ENCODE peak calls at places on chromosomes 4 and X, in four cellular contexts. X, Z, W and B are unnamed samples.

GRCh38 chrX:49300703-49301102 is 2.7 kb upstream of the GAGE10 start:
- DNase-seq in X (no peak), Z (no peak), W (no peak), B (no peak)

GRCh38 chr4:88457307-88458090 is 580 bp downstream of the HERC5 start:
- DNase-seq in X (no peak), Z (peak), W (peak), B (peak)

GRCh38 chrX:10033360-10034007 is 66.3 kb downstream of the CLDN34 start:
- DNase-seq in X (no peak), Z (no peak), W (no peak), B (no peak)

GRCh38 chr4:139256349-139256748 is 23.7 kb downstream of the MGARP start:
- DNase-seq in X (no peak), Z (no peak), W (no peak), B (no peak)

GRCh38 chr4:98653890-98654867 is 4.2 kb downstream of the TSPAN5 start:
- DNase-seq in X (no peak), Z (no peak), W (no peak), B (no peak)

GRCh38 chr4:26326791-26327190 is 6.0 kb downstream of the RBPJ start:
- DNase-seq in X (no peak), Z (no peak), W (no peak), B (no peak)

GRCh38 chr4:38911257-38911656 is 43.7 kb downstream of the FAM114A1 start:
- DNase-seq in X (no peak), Z (no peak), W (no peak), B (no peak)

GRCh38 chr4:81682492-81682891 is 210.8 kb upstream of the RASGEF1B start:
- DNase-seq in X (no peak), Z (peak), W (no peak), B (no peak)

GRCh38 chr4:130125468-130125867 is 1029.5 kb downstream of the C4orf33 start:
- DNase-seq in X (no peak), Z (no peak), W (no peak), B (no peak)

GRCh38 chr4:18155062-18156041 is 133.8 kb upstream of the LCORL start:
- DNase-seq in X (no peak), Z (no peak), W (no peak), B (no peak)

GRCh38 chrX:40152173-40152705 is 54.5 kb upstream of the BCOR start:
- DNase-seq in X (no peak), Z (peak), W (no peak), B (peak)

GRCh38 chr4:182307746-182308145 is 64.5 kb downstream of the TENM3 start:
- DNase-seq in X (peak), Z (no peak), W (no peak), B (no peak)

GRCh38 chrX:23844502-23845138 is 61.6 kb downstream of the SAT1 start:
- DNase-seq in X (no peak), Z (no peak), W (no peak), B (peak)

GRCh38 chr4:18020145-18020670 is 1.3 kb downstream of the LCORL start:
- DNase-seq in X (no peak), Z (peak), W (no peak), B (peak)

GRCh38 chr4:93289241-93289640 is 539.3 kb upstream of the ATOH1 start:
- DNase-seq in X (no peak), Z (no peak), W (no peak), B (no peak)

GRCh38 chr4:7332216-7333023 is 102.3 kb downstream of the PSAPL1 start:
- DNase-seq in X (no peak), Z (no peak), W (no peak), B (no peak)

GRCh38 chr4:14856076-14856926 is 146.0 kb upstream of the CPEB2 start:
- DNase-seq in X (peak), Z (no peak), W (no peak), B (peak)

GRCh38 chr4:100311181-100311580 is 120.9 kb upstream of the DDIT4L start:
- DNase-seq in X (no peak), Z (peak), W (no peak), B (no peak)

GRCh38 chrX:145552643-145553042 is 265.0 kb upstream of the SLITRK2 start:
- DNase-seq in X (no peak), Z (peak), W (no peak), B (no peak)

GRCh38 chrX:1223253-1223621 is 10.8 kb upstream of the CRLF2 start:
- DNase-seq in X (no peak), Z (no peak), W (no peak), B (no peak)

GRCh38 chr4:866761-867390 is 40.9 kb upstream of the CPLX1 start:
- DNase-seq in X (no peak), Z (no peak), W (no peak), B (no peak)

GRCh38 chr4:2927016-2927695 is 36.0 kb downstream of the NOP14 start:
- DNase-seq in X (no peak), Z (no peak), W (peak), B (no peak)

GRCh38 chr4:79682801-79683217 is 274.8 kb upstream of the GK2 start:
- DNase-seq in X (no peak), Z (no peak), W (peak), B (no peak)

GRCh38 chr4:64417974-64418373 is 8.7 kb upstream of the TECRL start:
- DNase-seq in X (no peak), Z (no peak), W (no peak), B (no peak)

GRCh38 chr4:53366301-53366716 is 448 bp upstream of the SCFD2 start:
- DNase-seq in X (no peak), Z (no peak), W (no peak), B (no peak)

GRCh38 chr4:53365121-53365485 is 758 bp downstream of the SCFD2 start:
- DNase-seq in X (no peak), Z (peak), W (no peak), B (peak)

GRCh38 chr4:53362093-53362492 is 3.8 kb downstream of the SCFD2 start:
- DNase-seq in X (no peak), Z (no peak), W (no peak), B (no peak)

GRCh38 chr4:53364624-53365023 is 1.2 kb downstream of the SCFD2 start:
- DNase-seq in X (no peak), Z (no peak), W (no peak), B (no peak)

GRCh38 chr4:53365486-53366300 is at the start of gene SCFD2:
- DNase-seq in X (peak), Z (peak), W (peak), B (peak)
- H3K27ac ChIP-seq in X (peak), Z (no peak), W (peak), B (peak)

GRCh38 chr4:153115322-153116100 is 88.7 kb upstream of the TRIM2 start:
- DNase-seq in X (peak), Z (no peak), W (no peak), B (peak)

GRCh38 chr4:153116801-153117200 is 87.4 kb upstream of the TRIM2 start:
- DNase-seq in X (no peak), Z (no peak), W (no peak), B (no peak)

GRCh38 chr4:153117554-153117953 is 86.7 kb upstream of the TRIM2 start:
- DNase-seq in X (no peak), Z (peak), W (no peak), B (no peak)

GRCh38 chr4:153114771-153115321 is 89.4 kb upstream of the TRIM2 start:
- DNase-seq in X (no peak), Z (no peak), W (no peak), B (no peak)

DNA sequence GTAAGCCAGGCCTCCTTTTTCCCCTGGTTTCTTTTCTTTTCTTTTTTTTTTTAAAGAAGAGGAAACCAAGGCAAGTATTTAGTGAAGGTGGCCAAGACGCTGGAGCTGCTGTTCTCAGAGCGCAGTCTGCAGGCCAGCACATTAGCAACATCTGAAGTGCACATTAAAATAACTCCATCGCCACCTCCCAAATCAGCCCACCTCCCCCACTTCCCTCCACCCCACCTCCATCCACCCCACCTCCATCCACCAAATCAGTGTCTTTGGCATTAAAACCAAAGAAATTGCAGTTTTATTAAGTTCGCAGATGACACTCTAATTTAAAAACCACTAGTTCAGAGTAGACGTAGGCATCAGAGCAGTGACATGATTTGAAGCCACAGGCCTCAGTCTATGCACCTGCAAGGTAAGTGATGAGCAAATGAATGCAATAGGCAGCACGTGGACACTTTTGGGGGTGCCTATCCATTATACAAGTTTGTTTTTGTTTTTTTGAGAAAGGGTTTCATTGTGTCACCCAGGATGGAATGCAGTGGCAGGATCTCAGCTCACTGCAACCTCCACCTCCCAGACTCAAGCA is 88.1 kb upstream of the TRIM2 start:
- DNase-seq in X (no peak), Z (no peak), W (no peak), B (no peak)
- H3K27ac ChIP-seq in X (peak), Z (no peak), W (no peak), B (no peak)

DNA sequence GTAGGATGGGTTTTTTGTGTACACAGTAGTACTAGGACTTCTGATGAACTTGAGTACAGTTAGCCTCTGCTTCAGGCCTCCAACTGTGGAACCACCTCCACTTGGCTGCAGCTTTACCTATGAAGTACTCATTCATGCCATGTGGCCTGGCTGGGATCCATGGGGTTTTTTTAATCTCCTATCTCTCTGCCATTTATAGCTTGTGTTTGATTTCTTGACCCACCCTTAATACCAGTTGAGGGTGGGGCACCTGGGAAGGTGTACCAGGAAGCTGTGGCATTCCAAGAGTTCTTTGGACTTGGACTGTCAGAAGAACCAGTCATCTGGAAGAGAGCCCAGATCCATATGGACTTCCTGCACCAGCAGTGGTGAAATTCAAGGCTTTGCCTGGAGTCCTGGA is 230.1 kb downstream of the SHROOM3 start:
- DNase-seq in X (no peak), Z (no peak), W (no peak), B (peak)
- H3K27ac ChIP-seq in X (no peak), Z (no peak), W (no peak), B (peak)

GRCh38 chr4:158016511-158016910 is 156.3 kb downstream of the GASK1B start:
- DNase-seq in X (no peak), Z (no peak), W (no peak), B (no peak)
- H3K27ac ChIP-seq in X (no peak), Z (no peak), W (no peak), B (no peak)